ENCODE peak calls at places on chromosomes 7 and 10, in seven cellular contexts. M is GM12892, C is K562, K is SK-N-SH, S is HepG2, B is GM12878, O is H1. G is an unnamed sample.
A peak's percentile ranks its signal among the peaks of the same experiment; 100 is the strongest.

GRCh38 chr10:13712799-13713581 is 126.2 kb downstream of the PRPF18 start:
- DNase-seq in M (peak; percentile 52), C (peak; percentile 52), K (no peak), S (no peak), B (peak; percentile 82), O (no peak), G (no peak)

GRCh38 chr7:51961804-51962203 is 645.2 kb upstream of the COBL start:
- DNase-seq in M (no peak), C (no peak), K (no peak), S (no peak), B (no peak), O (no peak), G (no peak)

GRCh38 chr7:27188666-27189559 is 3.9 kb upstream of the HOXA11 start:
- DNase-seq in M (no peak), C (no peak), K (no peak), S (no peak), B (no peak), O (peak; percentile 68), G (no peak)

GRCh38 chr7:15651693-15652092 is 34.8 kb downstream of the MEOX2 start:
- DNase-seq in M (no peak), C (no peak), K (no peak), S (no peak), B (no peak), O (no peak), G (no peak)

GRCh38 chr7:46545790-46546189 is 624.7 kb upstream of the IGFBP3 start:
- DNase-seq in M (no peak), C (no peak), K (no peak), S (peak; percentile 64), B (no peak), O (no peak), G (no peak)

GRCh38 chr10:71820966-71821365 is 30.1 kb downstream of the PSAP start:
- DNase-seq in M (no peak), C (no peak), K (no peak), S (no peak), B (no peak), O (no peak), G (no peak)

GRCh38 chr7:36286241-36286640 is 103.4 kb upstream of the ANLN start:
- DNase-seq in M (no peak), C (no peak), K (no peak), S (no peak), B (no peak), O (no peak), G (no peak)

GRCh38 chr10:48684792-48685651 is at the start of gene WDFY4:
- DNase-seq in M (peak; percentile 64), C (no peak), K (no peak), S (no peak), B (no peak), O (peak; percentile 37), G (peak; percentile 59)

GRCh38 chr7:101813414-101814019 is 3.9 kb upstream of the CUX1 start:
- DNase-seq in M (no peak), C (no peak), K (no peak), S (no peak), B (no peak), O (no peak), G (no peak)

GRCh38 chr7:158026636-158027265 is 560.9 kb downstream of the PTPRN2 start:
- DNase-seq in M (no peak), C (no peak), K (no peak), S (no peak), B (no peak), O (no peak), G (no peak)

GRCh38 chr10:132443998-132444876 is 47.2 kb downstream of the PWWP2B start:
- DNase-seq in M (no peak), C (peak; percentile 67), K (no peak), S (no peak), B (no peak), O (peak; percentile 71), G (no peak)

GRCh38 chr7:9507281-9507680 is 1073.9 kb downstream of the NXPH1 start:
- DNase-seq in M (no peak), C (no peak), K (no peak), S (no peak), B (no peak), O (no peak), G (no peak)

GRCh38 chr10:12847361-12847975 is 154.0 kb downstream of the CCDC3 start:
- DNase-seq in M (no peak), C (peak; percentile 46), K (peak; percentile 32), S (no peak), B (no peak), O (peak; percentile 96), G (no peak)

GRCh38 chr7:4113976-4114375 is 568.1 kb upstream of the FOXK1 start:
- DNase-seq in M (no peak), C (no peak), K (no peak), S (no peak), B (no peak), O (no peak), G (no peak)

GRCh38 chr7:27112960-27113949 is 10.8 kb upstream of the HOXA2 start:
- DNase-seq in M (no peak), C (no peak), K (peak; percentile 56), S (no peak), B (no peak), O (peak; percentile 78), G (no peak)

GRCh38 chr7:19920200-19920599 is 146.8 kb upstream of the TMEM196 start:
- DNase-seq in M (no peak), C (no peak), K (no peak), S (no peak), B (no peak), O (no peak), G (no peak)

GRCh38 chr7:29289156-29290021 is 94.8 kb downstream of the CHN2 start:
- DNase-seq in M (no peak), C (no peak), K (no peak), S (peak; percentile 63), B (peak; percentile 33), O (no peak), G (no peak)

GRCh38 chr10:36608866-36609265 is 516.5 kb upstream of the ANKRD30A start:
- DNase-seq in M (no peak), C (no peak), K (no peak), S (no peak), B (no peak), O (no peak), G (no peak)

GRCh38 chr10:129962092-129962494 is 2.0 kb downstream of the EBF3 start:
- DNase-seq in M (no peak), C (no peak), K (no peak), S (no peak), B (no peak), O (peak; percentile 46), G (no peak)

GRCh38 chr7:129494041-129494440 is 8.3 kb upstream of the SMKR1 start:
- DNase-seq in M (no peak), C (no peak), K (no peak), S (no peak), B (peak; percentile 31), O (no peak), G (no peak)

GRCh38 chr10:79367421-79368189 is 20.3 kb downstream of the PPIF start:
- DNase-seq in M (no peak), C (no peak), K (no peak), S (no peak), B (no peak), O (no peak), G (no peak)

GRCh38 chr10:108789911-108790310 is 1133.4 kb downstream of the XPNPEP1 start:
- DNase-seq in M (no peak), C (no peak), K (no peak), S (no peak), B (peak; percentile 9), O (no peak), G (no peak)

GRCh38 chr10:91197044-91197651 is 23.3 kb upstream of the PCGF5 start:
- DNase-seq in M (no peak), C (no peak), K (no peak), S (no peak), B (no peak), O (no peak), G (no peak)

GRCh38 chr10:70233109-70233938 is at the start of gene PPA1:
- DNase-seq in M (peak; percentile 100), C (peak; percentile 100), K (peak; percentile 100), S (peak; percentile 92), B (peak; percentile 80), O (peak; percentile 100), G (peak; percentile 100)

GRCh38 chr10:70233939-70234300 is 691 bp upstream of the PPA1 start:
- DNase-seq in M (peak; percentile 35), C (peak; percentile 59), K (peak; percentile 61), S (no peak), B (no peak), O (no peak), G (peak; percentile 28)

GRCh38 chr10:70234668-70235447 is 1.6 kb upstream of the PPA1 start:
- DNase-seq in M (no peak), C (no peak), K (no peak), S (no peak), B (no peak), O (no peak), G (no peak)

GRCh38 chr10:70232859-70233108 is 445 bp downstream of the PPA1 start:
- DNase-seq in M (no peak), C (no peak), K (no peak), S (no peak), B (no peak), O (no peak), G (no peak)

GRCh38 chr10:70232155-70232858 is 922 bp downstream of the PPA1 start:
- DNase-seq in M (no peak), C (peak; percentile 49), K (peak; percentile 36), S (peak; percentile 71), B (no peak), O (peak; percentile 52), G (no peak)
- TF ChIP-seq TAF1 in M (no peak), C (no peak), K (no peak), S (no peak), B (no peak), O (no peak), G (no peak)

DNA sequence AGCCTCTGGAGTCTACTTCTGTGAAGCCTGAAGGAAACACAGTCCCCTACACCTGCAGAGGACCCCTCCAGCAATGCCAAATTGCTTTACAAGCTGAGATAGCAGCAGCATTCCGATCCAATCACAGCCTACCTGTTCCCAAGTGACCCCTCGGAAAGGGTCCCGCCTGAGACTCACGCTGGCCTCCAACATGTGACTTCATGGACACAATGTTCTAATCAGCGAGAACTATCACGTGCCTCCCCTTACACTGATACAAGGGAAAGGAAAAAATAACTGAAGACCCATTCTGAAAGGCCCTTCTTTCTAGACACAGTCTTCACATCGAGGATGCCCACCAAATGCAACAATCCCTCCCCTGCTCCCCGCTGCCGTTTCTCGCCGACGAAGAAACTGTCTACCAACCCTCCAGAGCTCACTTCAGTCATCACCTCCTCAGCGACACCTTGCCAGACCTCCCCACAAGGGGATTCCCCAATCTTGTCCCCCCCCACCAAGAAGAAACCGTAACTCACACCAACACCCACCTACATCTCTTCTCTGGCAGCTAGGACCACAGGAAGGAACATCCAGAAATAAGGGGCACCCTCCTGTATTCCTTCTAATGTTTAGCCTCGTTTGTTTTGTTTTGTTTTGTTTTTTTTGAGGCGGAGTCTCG is 1.8 kb downstream of the SNX8 start:
- DNase-seq in M (peak; percentile 51), C (no peak), K (no peak), S (no peak), B (no peak), O (no peak), G (no peak)
- TF ChIP-seq TAF1 in M (no peak), C (no peak), K (no peak), S (no peak), B (peak; percentile 40), O (no peak), G (no peak)

GRCh38 chr10:17075510-17075909 is 54.1 kb downstream of the CUBN start:
- DNase-seq in M (no peak), C (no peak), K (no peak), S (peak; percentile 18), B (no peak), O (no peak), G (no peak)
- TF ChIP-seq TAF1 in M (no peak), C (no peak), K (no peak), S (no peak), B (no peak), O (no peak), G (no peak)

GRCh38 chr10:50347394-50347802 is 96.1 kb upstream of the ASAH2 start:
- DNase-seq in M (peak; percentile 32), C (no peak), K (no peak), S (no peak), B (peak; percentile 89), O (no peak), G (peak; percentile 16)
- TF ChIP-seq TAF1 in M (no peak), C (no peak), K (no peak), S (no peak), B (no peak), O (no peak), G (no peak)

G was measured in GM12891.